ENCODE peak calls at places on chromosome 16, in four cellular contexts. Z, H, S and J are unnamed samples. For H3K4me1, the result is how much of the 10 kb centered on the place peaks cover.

GRCh38 chr16:9050102-9050830 is 41.2 kb upstream of the HAPSTR1 start:
- DNase-seq in H (no peak), S (peak), Z (peak), J (peak)

GRCh38 chr16:53884748-53885147 is 180.8 kb downstream of the FTO start:
- DNase-seq in S (no peak), H (no peak), Z (no peak), J (no peak)

GRCh38 chr16:84360170-84360569 is 8.2 kb upstream of the ATP2C2 start:
- DNase-seq in H (no peak), Z (no peak), S (no peak), J (peak)

GRCh38 chr16:17590711-17591654 is 120.2 kb upstream of the XYLT1 start:
- DNase-seq in S (no peak), Z (no peak), H (no peak), J (no peak)

GRCh38 chr16:11507350-11507749 is 79.4 kb downstream of the LITAF start:
- DNase-seq in H (no peak), Z (no peak), S (no peak), J (no peak)

GRCh38 chr16:67181346-67181745 is 2.4 kb downstream of the MATCAP1 start:
- DNase-seq in Z (no peak), H (no peak), S (no peak), J (no peak)

GRCh38 chr16:89104930-89105571 is 11.4 kb downstream of the ACSF3 start:
- DNase-seq in S (no peak), Z (no peak), H (no peak), J (no peak)

GRCh38 chr16:50036426-50036825 is 11.4 kb downstream of the CNEP1R1 start:
- DNase-seq in S (no peak), H (no peak), Z (no peak), J (no peak)

GRCh38 chr16:7025616-7026190 is 306.9 kb upstream of the RBFOX1 start:
- DNase-seq in H (no peak), Z (peak), S (peak), J (peak)

GRCh38 chr16:65956100-65956499 is 410.4 kb upstream of the CDH5 start:
- DNase-seq in H (no peak), S (no peak), Z (no peak), J (no peak)

GRCh38 chr16:46746821-46747776 is 1.0 kb downstream of the MYLK3 start:
- DNase-seq in H (no peak), S (peak), Z (peak), J (no peak)

GRCh38 chr16:10076037-10076436 is 106.2 kb downstream of the GRIN2A start:
- DNase-seq in H (no peak), S (no peak), Z (no peak), J (no peak)

GRCh38 chr16:50298591-50299507 is 32.5 kb downstream of the ADCY7 start:
- DNase-seq in Z (no peak), H (no peak), S (peak), J (no peak)

GRCh38 chr16:84975066-84975465 is 36.3 kb downstream of the ZDHHC7 start:
- DNase-seq in H (no peak), S (no peak), Z (no peak), J (no peak)

GRCh38 chr16:50296807-50297206 is 30.5 kb downstream of the ADCY7 start:
- DNase-seq in S (no peak), Z (no peak), H (no peak), J (no peak)

GRCh38 chr16:64397042-64397441 is 724.8 kb downstream of the CDH11 start:
- DNase-seq in H (no peak), S (no peak), Z (no peak), J (no peak)

GRCh38 chr16:86651823-86652222 is 73.5 kb downstream of the FOXL1 start:
- DNase-seq in H (no peak), S (no peak), Z (no peak), J (no peak)

GRCh38 chr16:74771656-74772315 is 2.8 kb downstream of the FA2H start:
- DNase-seq in Z (no peak), H (no peak), S (no peak), J (peak)

GRCh38 chr16:24499193-24499814 is 40.1 kb upstream of the RBBP6 start:
- DNase-seq in S (peak), H (peak), Z (peak), J (peak)

GRCh38 chr16:85733839-85734170 is 17.1 kb downstream of the C16orf74 start:
- DNase-seq in Z (peak), S (peak), H (no peak), J (no peak)

GRCh38 chr16:75251280-75252048 is at the start of gene BCAR1:
- DNase-seq in Z (peak), H (no peak), S (peak), J (peak)

GRCh38 chr16:4390266-4391260 is 18.9 kb downstream of the VASN start:
- DNase-seq in S (no peak), H (no peak), Z (peak), J (no peak)

GRCh38 chr16:3530371-3530914 is 29.6 kb downstream of the CLUAP1 start:
- DNase-seq in Z (no peak), H (no peak), S (no peak), J (no peak)

GRCh38 chr16:75653926-75654325 is 6.4 kb downstream of the TERF2IP start:
- DNase-seq in H (no peak), Z (no peak), S (peak), J (peak)

GRCh38 chr16:86411878-86412277 is 98.4 kb upstream of the FOXF1 start:
- DNase-seq in Z (no peak), S (no peak), H (no peak), J (no peak)

GRCh38 chr16:65572156-65572555 is 450.3 kb upstream of the CDH11 start:
- DNase-seq in S (no peak), H (no peak), Z (no peak), J (no peak)

GRCh38 chr16:86761117-86761971 is 183.0 kb downstream of the FOXL1 start:
- DNase-seq in S (peak), H (peak), Z (peak), J (peak)

GRCh38 chr16:25855818-25856217 is 164.1 kb downstream of the HS3ST4 start:
- DNase-seq in H (no peak), S (no peak), Z (peak), J (no peak)

GRCh38 chr16:11256657-11257130 is 690 bp upstream of the SOCS1 start:
- DNase-seq in Z (peak), H (no peak), S (peak), J (no peak)

GRCh38 chr16:89478576-89479221 is 11.7 kb downstream of the ANKRD11 start:
- DNase-seq in Z (no peak), S (no peak), H (no peak), J (no peak)

GRCh38 chr16:3950343-3951193 is 70.1 kb upstream of the CREBBP start:
- DNase-seq in H (no peak), Z (no peak), S (no peak), J (no peak)

GRCh38 chr16:31105677-31106213 is 2.4 kb upstream of the BCKDK start:
- DNase-seq in H (no peak), Z (peak), S (peak), J (peak)

GRCh38 chr16:10851512-10851911 is 25.5 kb upstream of the CIITA start:
- DNase-seq in H (no peak), S (no peak), Z (peak), J (no peak)

GRCh38 chr16:68636064-68636551 is 9.0 kb upstream of the CDH3 start:
- DNase-seq in H (no peak), S (no peak), Z (no peak), J (no peak)

GRCh38 chr16:75127713-75128415 is 11.3 kb upstream of the LDHD start:
- DNase-seq in S (no peak), H (no peak), Z (no peak), J (no peak)

GRCh38 chr16:22255335-22255734 is 41.9 kb upstream of the POLR3E start:
- DNase-seq in Z (no peak), S (no peak), H (no peak), J (peak)

GRCh38 chr16:75062135-75062943 is 54.2 kb downstream of the LDHD start:
- DNase-seq in Z (no peak), H (no peak), S (no peak), J (no peak)

GRCh38 chr16:71723537-71724319 is 773 bp downstream of the PHLPP2 start:
- DNase-seq in Z (peak), S (peak), H (peak), J (peak)
- TF ChIP-seq CTCF in Z (no peak), S (no peak), H (no peak), J (peak)

GRCh38 chr16:15958703-15959348 is 9.4 kb downstream of the ABCC1 start:
- DNase-seq in H (no peak), Z (no peak), S (no peak), J (no peak)
- H3K4me1 ChIP-seq in H (under half), Z (under half), S (under half), J (under half)

GRCh38 chr16:81841709-81842108 is 62.6 kb downstream of the PLCG2 start:
- DNase-seq in S (no peak), H (no peak), Z (no peak), J (peak)
- TF ChIP-seq EZH2phosphoT487 in S (no peak), H (no peak), Z (no peak), J (no peak)

DNA sequence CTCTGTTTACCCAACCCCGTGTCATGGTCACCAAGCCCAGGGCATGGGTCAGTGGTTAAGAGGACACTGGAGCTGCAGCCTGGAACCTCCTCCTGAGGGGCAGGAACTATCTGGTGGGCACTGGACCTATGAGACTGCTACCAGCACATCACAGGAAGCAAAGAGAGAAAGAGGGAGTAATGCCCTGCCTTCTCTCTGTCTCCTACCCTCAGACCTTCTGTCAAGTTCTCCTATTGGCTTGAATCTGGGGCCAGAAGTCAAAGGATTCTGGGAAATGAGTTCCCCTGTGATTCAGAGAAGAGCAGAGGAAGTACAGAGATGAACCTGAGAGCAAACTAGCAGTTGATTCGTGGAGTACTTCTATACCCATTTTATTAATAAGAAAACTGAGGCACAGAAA is 123.0 kb upstream of the GNAO1 start:
- DNase-seq in H (no peak), S (no peak), Z (no peak), J (no peak)
- TF ChIP-seq CTCF in H (no peak), S (no peak), Z (no peak), J (no peak)

GRCh38 chr16:87849419-87850008 is 19.8 kb downstream of the SLC7A5 start:
- DNase-seq in S (no peak), Z (no peak), H (no peak), J (no peak)
- H3K4me1 ChIP-seq in S (under half), Z (under half), H (under half), J (half or more)

DNA sequence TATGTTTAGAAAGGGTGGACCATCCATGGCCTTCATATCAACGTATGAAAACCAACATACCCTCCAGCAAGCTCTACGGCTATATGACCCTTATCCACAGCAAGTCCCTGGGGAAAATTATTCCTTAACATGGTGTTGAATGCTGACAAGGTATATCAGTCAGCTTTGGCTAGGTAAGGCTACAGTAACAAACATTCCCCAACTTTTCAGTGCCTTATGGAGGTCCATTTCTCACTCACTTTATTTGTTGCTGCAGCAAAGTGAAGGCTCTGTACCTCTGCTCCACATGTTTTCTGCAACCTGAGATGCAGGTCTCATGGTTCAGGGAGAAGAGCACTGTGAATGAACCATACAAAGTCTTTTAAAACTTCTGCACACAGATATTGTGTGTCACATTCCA is 83.8 kb upstream of the TOX3 start:
- DNase-seq in H (no peak), Z (no peak), S (no peak), J (no peak)
- TF ChIP-seq EZH2phosphoT487 in H (no peak), Z (no peak), S (no peak), J (no peak)

GRCh38 chr16:57759131-57759530 is 23.6 kb downstream of the KATNB1 start:
- DNase-seq in H (no peak), S (no peak), Z (no peak), J (no peak)
- TF ChIP-seq CTCF in H (no peak), S (no peak), Z (no peak), J (no peak)

DNA sequence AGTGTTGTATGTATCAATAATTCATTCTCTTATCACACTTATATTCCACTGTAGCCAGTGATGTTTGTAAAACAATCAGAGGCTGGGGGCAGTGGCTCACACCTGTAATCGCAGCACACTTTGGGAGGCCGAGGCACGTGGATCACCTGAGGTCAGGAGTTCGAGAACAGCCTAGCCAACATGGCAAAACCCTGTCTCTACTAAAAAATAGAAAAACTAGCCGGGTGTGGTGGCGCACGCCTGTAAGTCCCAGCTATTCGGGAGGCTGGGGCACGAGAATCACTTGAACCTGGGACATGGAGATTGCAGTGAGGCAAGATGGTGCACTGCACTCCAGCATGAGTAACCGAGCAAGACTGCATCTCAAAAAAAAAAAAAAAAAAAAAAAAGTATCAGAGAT is 217.0 kb downstream of the CPPED1 start:
- DNase-seq in S (no peak), H (no peak), Z (no peak), J (no peak)
- H3K4me1 ChIP-seq in S (under half), H (under half), Z (under half), J (under half)